ENCODE peak calls at places on chromosomes 13 and 19, in ten cellular contexts. One of them, this sample, is unnamed.

GRCh38 chr13:72150502-72150901 is 283.5 kb upstream of the DACH1 start:
- DNase-seq in Peyer's patch: no peak
- DNase-seq in ovary: no peak
- DNase-seq in GM12891: no peak
- DNase-seq in tibial nerve: no peak
- DNase-seq in heart left ventricle: no peak
- DNase-seq in uterus: no peak
- DNase-seq in IMR-90: no peak
- DNase-seq in A549: no peak
- DNase-seq in H1: no peak
- DNase-seq in this sample: no peak

GRCh38 chr19:39470724-39471339 is 9.8 kb upstream of the TIMM50 start:
- DNase-seq in tibial nerve: no peak
- DNase-seq in H1: no peak
- DNase-seq in Peyer's patch: no peak
- DNase-seq in uterus: no peak
- DNase-seq in heart left ventricle: no peak
- DNase-seq in GM12891: no peak
- DNase-seq in A549: no peak
- DNase-seq in IMR-90: peak
- DNase-seq in ovary: no peak
- DNase-seq in this sample: no peak

GRCh38 chr19:54481326-54481930 is 8.3 kb upstream of the CDC42EP5 start:
- DNase-seq in uterus: no peak
- DNase-seq in IMR-90: peak
- DNase-seq in Peyer's patch: peak
- DNase-seq in ovary: no peak
- DNase-seq in A549: peak
- DNase-seq in GM12891: no peak
- DNase-seq in tibial nerve: no peak
- DNase-seq in H1: no peak
- DNase-seq in heart left ventricle: no peak
- DNase-seq in this sample: no peak

GRCh38 chr13:34591801-34592454 is 350.1 kb upstream of the NBEA start:
- DNase-seq in IMR-90: no peak
- DNase-seq in H1: no peak
- DNase-seq in A549: no peak
- DNase-seq in GM12891: no peak
- DNase-seq in Peyer's patch: no peak
- DNase-seq in ovary: no peak
- DNase-seq in heart left ventricle: peak
- DNase-seq in tibial nerve: no peak
- DNase-seq in uterus: no peak
- DNase-seq in this sample: peak

GRCh38 chr13:113009743-113010509 is 40.9 kb downstream of the MCF2L start:
- DNase-seq in ovary: no peak
- DNase-seq in Peyer's patch: no peak
- DNase-seq in H1: no peak
- DNase-seq in A549: no peak
- DNase-seq in IMR-90: no peak
- DNase-seq in uterus: no peak
- DNase-seq in heart left ventricle: peak
- DNase-seq in GM12891: no peak
- DNase-seq in tibial nerve: no peak
- DNase-seq in this sample: no peak

GRCh38 chr13:42279080-42279479 is 7.1 kb downstream of the AKAP11 start:
- DNase-seq in A549: no peak
- DNase-seq in heart left ventricle: no peak
- DNase-seq in Peyer's patch: no peak
- DNase-seq in ovary: no peak
- DNase-seq in H1: no peak
- DNase-seq in IMR-90: no peak
- DNase-seq in GM12891: no peak
- DNase-seq in uterus: no peak
- DNase-seq in tibial nerve: no peak
- DNase-seq in this sample: no peak

GRCh38 chr19:5456836-5457200 is 1.6 kb downstream of the ZNRF4 start:
- DNase-seq in IMR-90: no peak
- DNase-seq in Peyer's patch: no peak
- DNase-seq in heart left ventricle: no peak
- DNase-seq in A549: no peak
- DNase-seq in ovary: no peak
- DNase-seq in tibial nerve: no peak
- DNase-seq in GM12891: no peak
- DNase-seq in H1: no peak
- DNase-seq in uterus: no peak
- DNase-seq in this sample: no peak

GRCh38 chr19:16614941-16615340 is 13.1 kb downstream of the MED26 start:
- DNase-seq in GM12891: no peak
- DNase-seq in uterus: no peak
- DNase-seq in ovary: no peak
- DNase-seq in H1: no peak
- DNase-seq in heart left ventricle: no peak
- DNase-seq in A549: no peak
- DNase-seq in IMR-90: no peak
- DNase-seq in Peyer's patch: no peak
- DNase-seq in tibial nerve: no peak
- DNase-seq in this sample: no peak

GRCh38 chr19:38657633-38658222 is 10.3 kb downstream of the ACTN4 start:
- DNase-seq in heart left ventricle: no peak
- DNase-seq in GM12891: no peak
- DNase-seq in A549: peak
- DNase-seq in tibial nerve: no peak
- DNase-seq in IMR-90: peak
- DNase-seq in H1: no peak
- DNase-seq in ovary: no peak
- DNase-seq in Peyer's patch: no peak
- DNase-seq in uterus: no peak
- DNase-seq in this sample: no peak

DNA sequence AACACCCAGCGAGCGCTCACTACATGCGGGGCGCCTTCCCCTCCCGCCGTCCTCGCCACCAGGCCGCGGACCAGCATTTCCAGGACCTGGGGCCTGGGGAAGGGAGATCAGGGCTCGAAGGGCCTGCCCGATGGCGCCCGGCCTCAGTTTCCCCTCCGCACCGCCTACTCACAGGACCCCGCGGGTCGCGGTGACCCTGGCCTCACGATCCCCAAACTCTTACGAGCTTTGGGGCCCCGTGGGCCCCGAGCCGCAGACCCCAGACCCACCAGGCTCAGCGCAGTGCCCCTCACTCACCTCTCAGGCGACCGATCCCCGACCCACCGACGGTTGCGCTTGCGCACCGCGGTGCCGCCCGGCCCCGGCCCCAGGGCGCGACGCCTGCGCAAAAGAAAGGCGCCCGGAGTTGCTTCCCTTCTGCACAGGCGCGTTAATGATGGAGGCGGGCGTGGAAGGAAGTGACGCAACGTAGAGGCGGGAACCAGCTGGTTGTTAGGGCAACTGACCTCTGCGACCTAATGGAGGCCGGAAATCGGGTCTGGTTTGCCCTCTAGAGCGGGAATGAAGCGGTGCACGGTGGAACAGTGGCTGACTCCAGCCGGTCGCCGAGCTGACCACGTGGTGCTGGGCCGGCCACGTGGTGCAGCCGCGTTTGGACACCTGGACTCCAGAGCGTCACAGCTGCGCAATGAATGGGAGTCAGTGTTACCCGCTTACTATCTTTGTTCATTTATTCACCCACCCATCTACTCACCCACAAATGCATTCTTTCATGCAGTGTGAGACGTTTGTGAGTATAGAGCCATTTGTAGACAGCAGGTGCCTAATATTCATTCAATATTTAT is at the start of gene SGTA:
- DNase-seq in H1: peak
- DNase-seq in tibial nerve: peak
- DNase-seq in A549: peak
- DNase-seq in ovary: peak
- DNase-seq in Peyer's patch: peak
- DNase-seq in uterus: peak
- DNase-seq in heart left ventricle: peak
- DNase-seq in IMR-90: peak
- DNase-seq in GM12891: peak
- DNase-seq in this sample: peak
- TF ChIP-seq POLR2A in H1: peak
- TF ChIP-seq POLR2A in tibial nerve: peak
- TF ChIP-seq POLR2A in A549: peak
- TF ChIP-seq POLR2A in ovary: peak
- TF ChIP-seq POLR2A in Peyer's patch: peak
- TF ChIP-seq POLR2A in uterus: peak
- TF ChIP-seq POLR2A in heart left ventricle: peak
- TF ChIP-seq POLR2A in IMR-90: peak
- TF ChIP-seq POLR2A in GM12891: peak
- TF ChIP-seq POLR2A in this sample: peak

GRCh38 chr13:99496322-99497142 is 4.7 kb upstream of the TM9SF2 start:
- DNase-seq in Peyer's patch: peak
- DNase-seq in A549: peak
- DNase-seq in H1: no peak
- DNase-seq in GM12891: no peak
- DNase-seq in IMR-90: peak
- DNase-seq in ovary: peak
- DNase-seq in heart left ventricle: peak
- DNase-seq in uterus: peak
- DNase-seq in tibial nerve: no peak
- DNase-seq in this sample: peak
- TF ChIP-seq POLR2A in Peyer's patch: peak
- TF ChIP-seq POLR2A in A549: no peak
- TF ChIP-seq POLR2A in H1: no peak
- TF ChIP-seq POLR2A in GM12891: no peak
- TF ChIP-seq POLR2A in IMR-90: no peak
- TF ChIP-seq POLR2A in ovary: no peak
- TF ChIP-seq POLR2A in heart left ventricle: peak
- TF ChIP-seq POLR2A in uterus: peak
- TF ChIP-seq POLR2A in tibial nerve: no peak
- TF ChIP-seq POLR2A in this sample: no peak

GRCh38 chr19:48814895-48815294 is 4.1 kb upstream of the BCAT2 start:
- DNase-seq in heart left ventricle: no peak
- DNase-seq in H1: no peak
- DNase-seq in tibial nerve: no peak
- DNase-seq in IMR-90: no peak
- DNase-seq in Peyer's patch: no peak
- DNase-seq in GM12891: no peak
- DNase-seq in uterus: no peak
- DNase-seq in ovary: no peak
- DNase-seq in A549: no peak
- DNase-seq in this sample: no peak

GRCh38 chr19:48810151-48810550 is 678 bp downstream of the BCAT2 start:
- DNase-seq in IMR-90: no peak
- DNase-seq in ovary: no peak
- DNase-seq in uterus: no peak
- DNase-seq in H1: no peak
- DNase-seq in GM12891: no peak
- DNase-seq in A549: no peak
- DNase-seq in tibial nerve: no peak
- DNase-seq in Peyer's patch: no peak
- DNase-seq in heart left ventricle: no peak
- DNase-seq in this sample: no peak

GRCh38 chr19:48815870-48816501 is 5.2 kb upstream of the BCAT2 start:
- DNase-seq in H1: no peak
- DNase-seq in uterus: no peak
- DNase-seq in heart left ventricle: no peak
- DNase-seq in Peyer's patch: no peak
- DNase-seq in IMR-90: peak
- DNase-seq in tibial nerve: no peak
- DNase-seq in GM12891: no peak
- DNase-seq in ovary: no peak
- DNase-seq in A549: peak
- DNase-seq in this sample: no peak

GRCh38 chr19:48813123-48813911 is 2.5 kb upstream of the BCAT2 start:
- DNase-seq in tibial nerve: no peak
- DNase-seq in IMR-90: no peak
- DNase-seq in heart left ventricle: no peak
- DNase-seq in ovary: peak
- DNase-seq in uterus: no peak
- DNase-seq in Peyer's patch: no peak
- DNase-seq in H1: no peak
- DNase-seq in A549: no peak
- DNase-seq in GM12891: no peak
- DNase-seq in this sample: no peak

DNA sequence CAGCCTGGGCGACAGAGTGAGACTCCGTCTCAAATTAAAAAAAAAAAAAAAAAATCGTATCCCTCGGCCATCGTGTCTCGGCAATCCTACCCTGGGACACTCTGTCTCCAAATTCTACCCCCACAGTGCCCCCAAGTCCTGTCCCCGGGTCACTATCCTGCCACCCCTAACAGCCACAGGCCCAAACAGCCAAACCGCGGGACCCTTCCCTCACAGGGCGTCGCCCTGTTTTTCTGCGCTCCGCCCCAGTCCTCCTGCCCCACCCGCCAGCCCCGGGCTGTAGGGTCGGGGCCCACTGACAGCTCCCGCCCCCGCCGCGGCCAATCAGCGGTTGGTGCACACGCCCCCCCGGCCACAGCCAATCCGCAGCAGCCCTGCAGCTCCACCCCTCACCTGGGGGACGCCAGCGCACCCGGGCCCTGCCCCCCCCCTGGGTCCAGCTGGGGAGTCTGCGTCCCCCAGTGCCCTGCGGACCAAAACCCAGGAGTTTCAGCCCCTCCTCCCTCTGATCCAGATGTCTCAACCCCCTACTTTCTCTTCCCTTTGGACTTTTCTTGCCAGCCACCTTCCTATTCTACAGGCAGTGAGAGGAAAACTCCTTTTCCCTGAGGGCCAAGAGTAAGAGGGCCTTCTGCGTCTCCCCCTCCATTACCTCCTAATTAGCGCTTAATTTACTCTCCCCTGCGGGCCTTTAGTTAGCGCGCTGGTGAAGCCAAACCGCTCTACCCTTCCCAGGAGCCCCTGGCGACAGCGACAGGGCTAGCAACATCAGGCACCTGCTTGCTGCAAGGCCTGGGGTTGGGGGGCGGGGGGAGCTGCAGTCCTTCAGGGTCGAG is 1.5 kb upstream of the BCAT2 start:
- DNase-seq in IMR-90: peak
- DNase-seq in Peyer's patch: peak
- DNase-seq in GM12891: peak
- DNase-seq in uterus: peak
- DNase-seq in heart left ventricle: peak
- DNase-seq in ovary: peak
- DNase-seq in A549: peak
- DNase-seq in tibial nerve: peak
- DNase-seq in H1: no peak
- DNase-seq in this sample: peak
- TF ChIP-seq POLR2A in IMR-90: no peak
- TF ChIP-seq POLR2A in Peyer's patch: no peak
- TF ChIP-seq POLR2A in GM12891: no peak
- TF ChIP-seq POLR2A in uterus: peak
- TF ChIP-seq POLR2A in heart left ventricle: peak
- TF ChIP-seq POLR2A in ovary: peak
- TF ChIP-seq POLR2A in A549: no peak
- TF ChIP-seq POLR2A in tibial nerve: peak
- TF ChIP-seq POLR2A in H1: peak
- TF ChIP-seq POLR2A in this sample: no peak

GRCh38 chr19:12789904-12790619 is 1.2 kb upstream of the JUNB start:
- DNase-seq in Peyer's patch: peak
- DNase-seq in A549: peak
- DNase-seq in uterus: peak
- DNase-seq in ovary: peak
- DNase-seq in IMR-90: peak
- DNase-seq in H1: peak
- DNase-seq in tibial nerve: peak
- DNase-seq in GM12891: peak
- DNase-seq in heart left ventricle: peak
- DNase-seq in this sample: peak
- TF ChIP-seq POLR2A in Peyer's patch: peak
- TF ChIP-seq POLR2A in A549: peak
- TF ChIP-seq POLR2A in uterus: peak
- TF ChIP-seq POLR2A in ovary: peak
- TF ChIP-seq POLR2A in IMR-90: peak
- TF ChIP-seq POLR2A in H1: no peak
- TF ChIP-seq POLR2A in tibial nerve: peak
- TF ChIP-seq POLR2A in GM12891: no peak
- TF ChIP-seq POLR2A in heart left ventricle: peak
- TF ChIP-seq POLR2A in this sample: peak

This sample was measured in lower leg skin.